ENCODE peak calls at places on chromosomes 12 and 14, in seven cellular contexts. One of them, this sample, is unnamed.

GRCh38 chr12:114209852-114210251 is 196.1 kb downstream of the TBX5 start:
- DNase-seq in mesendoderm: no peak
- DNase-seq in IMR-90: no peak
- DNase-seq in H1: no peak
- DNase-seq in H9: no peak
- DNase-seq in mesenchymal stem cell: no peak
- DNase-seq in trophoblast cell: no peak
- DNase-seq in this sample: no peak

GRCh38 chr12:88931598-88931997 is 351.3 kb upstream of the KITLG start:
- DNase-seq in H1: no peak
- DNase-seq in trophoblast cell: no peak
- DNase-seq in H9: no peak
- DNase-seq in mesenchymal stem cell: no peak
- DNase-seq in mesendoderm: peak
- DNase-seq in IMR-90: no peak
- DNase-seq in this sample: no peak

GRCh38 chr12:69059465-69060457 is 126.8 kb upstream of the CPM start:
- DNase-seq in mesendoderm: peak
- DNase-seq in trophoblast cell: peak
- DNase-seq in IMR-90: peak
- DNase-seq in H9: no peak
- DNase-seq in mesenchymal stem cell: peak
- DNase-seq in H1: no peak
- DNase-seq in this sample: no peak

GRCh38 chr14:96567289-96567899 is 65.2 kb downstream of the PAPOLA start:
- DNase-seq in mesenchymal stem cell: peak
- DNase-seq in H1: no peak
- DNase-seq in trophoblast cell: no peak
- DNase-seq in H9: no peak
- DNase-seq in IMR-90: peak
- DNase-seq in mesendoderm: peak
- DNase-seq in this sample: no peak

GRCh38 chr12:47903151-47903611 is 1.6 kb downstream of the VDR start:
- DNase-seq in trophoblast cell: no peak
- DNase-seq in mesendoderm: no peak
- DNase-seq in H1: no peak
- DNase-seq in mesenchymal stem cell: peak
- DNase-seq in IMR-90: peak
- DNase-seq in H9: no peak
- DNase-seq in this sample: no peak

GRCh38 chr14:93969082-93969828 is 7.1 kb downstream of the ASB2 start:
- DNase-seq in H1: no peak
- DNase-seq in IMR-90: no peak
- DNase-seq in mesendoderm: no peak
- DNase-seq in trophoblast cell: no peak
- DNase-seq in mesenchymal stem cell: no peak
- DNase-seq in H9: no peak
- DNase-seq in this sample: no peak

GRCh38 chr14:93706360-93706955 is 81.8 kb downstream of the PRIMA1 start:
- DNase-seq in mesenchymal stem cell: no peak
- DNase-seq in H1: no peak
- DNase-seq in mesendoderm: no peak
- DNase-seq in trophoblast cell: no peak
- DNase-seq in H9: no peak
- DNase-seq in IMR-90: no peak
- DNase-seq in this sample: no peak

GRCh38 chr12:30304528-30304927 is 391.1 kb downstream of the IPO8 start:
- DNase-seq in H9: no peak
- DNase-seq in mesenchymal stem cell: no peak
- DNase-seq in trophoblast cell: no peak
- DNase-seq in H1: no peak
- DNase-seq in mesendoderm: peak
- DNase-seq in IMR-90: no peak
- DNase-seq in this sample: no peak

GRCh38 chr12:752673-753400 is 458 bp downstream of the WNK1 start:
- DNase-seq in trophoblast cell: peak
- DNase-seq in H1: peak
- DNase-seq in IMR-90: peak
- DNase-seq in H9: peak
- DNase-seq in mesendoderm: peak
- DNase-seq in mesenchymal stem cell: peak
- DNase-seq in this sample: no peak

GRCh38 chr14:81517798-81518398 is 15.8 kb downstream of the SEL1L start:
- DNase-seq in mesenchymal stem cell: peak
- DNase-seq in H1: no peak
- DNase-seq in mesendoderm: no peak
- DNase-seq in H9: no peak
- DNase-seq in IMR-90: peak
- DNase-seq in trophoblast cell: no peak
- DNase-seq in this sample: no peak

GRCh38 chr12:67442347-67442841 is 173.2 kb downstream of the CAND1 start:
- DNase-seq in mesenchymal stem cell: no peak
- DNase-seq in H9: no peak
- DNase-seq in IMR-90: no peak
- DNase-seq in trophoblast cell: no peak
- DNase-seq in mesendoderm: no peak
- DNase-seq in H1: no peak
- DNase-seq in this sample: no peak

GRCh38 chr14:65496178-65496993 is 83.9 kb downstream of the FUT8 start:
- DNase-seq in H9: no peak
- DNase-seq in trophoblast cell: no peak
- DNase-seq in H1: no peak
- DNase-seq in mesendoderm: no peak
- DNase-seq in mesenchymal stem cell: peak
- DNase-seq in IMR-90: peak
- DNase-seq in this sample: no peak

GRCh38 chr12:26696613-26697092 is 136.3 kb downstream of the ITPR2 start:
- DNase-seq in H1: no peak
- DNase-seq in H9: no peak
- DNase-seq in IMR-90: peak
- DNase-seq in mesenchymal stem cell: peak
- DNase-seq in trophoblast cell: peak
- DNase-seq in mesendoderm: no peak
- DNase-seq in this sample: no peak

GRCh38 chr12:124758266-124759200 is 105.1 kb downstream of the SCARB1 start:
- DNase-seq in IMR-90: no peak
- DNase-seq in H1: no peak
- DNase-seq in H9: no peak
- DNase-seq in mesenchymal stem cell: no peak
- DNase-seq in trophoblast cell: no peak
- DNase-seq in mesendoderm: no peak
- DNase-seq in this sample: no peak

GRCh38 chr12:4447151-4447550 is 1.5 kb upstream of the FGF6 start:
- DNase-seq in trophoblast cell: no peak
- DNase-seq in H1: peak
- DNase-seq in mesendoderm: no peak
- DNase-seq in mesenchymal stem cell: no peak
- DNase-seq in IMR-90: no peak
- DNase-seq in H9: no peak
- DNase-seq in this sample: no peak

GRCh38 chr14:67765192-67765834 is 51.1 kb downstream of the ZFYVE26 start:
- DNase-seq in H9: no peak
- DNase-seq in mesendoderm: no peak
- DNase-seq in H1: no peak
- DNase-seq in IMR-90: no peak
- DNase-seq in mesenchymal stem cell: no peak
- DNase-seq in trophoblast cell: peak
- DNase-seq in this sample: no peak

GRCh38 chr12:5317556-5317955 is 114.4 kb upstream of the NTF3 start:
- DNase-seq in H1: no peak
- DNase-seq in trophoblast cell: no peak
- DNase-seq in mesendoderm: no peak
- DNase-seq in mesenchymal stem cell: no peak
- DNase-seq in IMR-90: peak
- DNase-seq in H9: no peak
- DNase-seq in this sample: no peak

GRCh38 chr14:66495214-66496098 is 9.3 kb downstream of the CCDC196 start:
- DNase-seq in mesendoderm: peak
- DNase-seq in H9: peak
- DNase-seq in IMR-90: peak
- DNase-seq in trophoblast cell: no peak
- DNase-seq in H1: no peak
- DNase-seq in mesenchymal stem cell: peak
- DNase-seq in this sample: peak

GRCh38 chr14:53710615-53711014 is 246.0 kb downstream of the BMP4 start:
- DNase-seq in H1: no peak
- DNase-seq in IMR-90: no peak
- DNase-seq in mesenchymal stem cell: no peak
- DNase-seq in trophoblast cell: no peak
- DNase-seq in H9: no peak
- DNase-seq in mesendoderm: no peak
- DNase-seq in this sample: no peak

GRCh38 chr14:96117101-96117897 is 78.1 kb downstream of the C14orf132 start:
- DNase-seq in mesendoderm: no peak
- DNase-seq in H9: no peak
- DNase-seq in H1: no peak
- DNase-seq in trophoblast cell: peak
- DNase-seq in IMR-90: peak
- DNase-seq in mesenchymal stem cell: no peak
- DNase-seq in this sample: no peak

GRCh38 chr12:124837958-124838803 is 25.5 kb downstream of the SCARB1 start:
- DNase-seq in mesendoderm: peak
- DNase-seq in H9: no peak
- DNase-seq in H1: no peak
- DNase-seq in IMR-90: peak
- DNase-seq in trophoblast cell: peak
- DNase-seq in mesenchymal stem cell: peak
- DNase-seq in this sample: no peak

GRCh38 chr12:53798575-53798974 is 46.8 kb upstream of the CISTR start:
- DNase-seq in H9: no peak
- DNase-seq in mesendoderm: no peak
- DNase-seq in trophoblast cell: no peak
- DNase-seq in H1: no peak
- DNase-seq in IMR-90: no peak
- DNase-seq in mesenchymal stem cell: no peak
- DNase-seq in this sample: no peak

DNA sequence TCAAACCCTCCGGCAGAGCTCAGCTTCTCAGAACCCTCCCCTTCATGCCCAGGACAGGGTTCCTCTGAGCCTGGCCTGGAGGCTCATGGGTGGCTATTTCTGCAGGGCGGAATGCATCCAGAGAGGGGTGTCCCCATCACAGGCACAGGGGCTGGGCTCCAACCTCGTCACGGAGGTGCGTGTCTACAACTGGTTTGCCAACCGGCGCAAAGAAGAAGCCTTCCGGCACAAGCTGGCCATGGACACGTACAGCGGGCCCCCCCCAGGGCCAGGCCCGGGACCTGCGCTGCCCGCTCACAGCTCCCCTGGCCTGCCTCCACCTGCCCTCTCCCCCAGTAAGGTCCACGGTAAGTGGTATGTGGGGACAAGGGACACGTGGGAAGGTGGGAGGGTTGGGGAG is 15.7 kb downstream of the HNF1A start:
- DNase-seq in mesendoderm: no peak
- DNase-seq in H9: no peak
- DNase-seq in H1: no peak
- DNase-seq in trophoblast cell: no peak
- DNase-seq in mesenchymal stem cell: no peak
- DNase-seq in IMR-90: no peak
- DNase-seq in this sample: no peak
- H2BK5ac ChIP-seq in mesendoderm: no peak
- H2BK5ac ChIP-seq in H9: no peak
- H2BK5ac ChIP-seq in H1: no peak
- H2BK5ac ChIP-seq in trophoblast cell: no peak
- H2BK5ac ChIP-seq in mesenchymal stem cell: no peak
- H2BK5ac ChIP-seq in IMR-90: no peak
- H2BK5ac ChIP-seq in this sample: no peak

DNA sequence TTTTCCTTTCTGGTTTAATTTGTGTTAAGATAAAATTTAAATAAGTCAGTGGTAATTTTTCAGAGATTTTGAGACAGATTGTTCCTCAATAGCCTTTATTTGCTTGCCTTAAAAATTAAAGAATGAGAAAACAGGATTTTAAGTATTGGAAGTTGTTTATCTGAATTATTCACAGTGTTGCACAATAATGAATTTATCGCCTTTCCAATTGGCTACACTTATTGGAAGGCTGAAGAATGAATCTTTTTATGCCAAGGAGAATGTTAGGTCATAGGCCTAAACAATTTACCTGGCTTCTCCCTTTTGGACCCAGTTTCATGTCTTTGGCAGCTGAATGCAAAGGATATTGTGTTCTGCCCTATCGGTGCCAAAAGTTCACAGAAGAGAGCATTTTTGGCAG is 250.2 kb downstream of the NPAS3 start:
- DNase-seq in mesenchymal stem cell: no peak
- DNase-seq in trophoblast cell: no peak
- DNase-seq in mesendoderm: no peak
- DNase-seq in IMR-90: no peak
- DNase-seq in H1: no peak
- DNase-seq in H9: no peak
- DNase-seq in this sample: no peak
- H3K9ac ChIP-seq in mesenchymal stem cell: no peak
- H3K9ac ChIP-seq in trophoblast cell: no peak
- H3K9ac ChIP-seq in mesendoderm: no peak
- H3K9ac ChIP-seq in IMR-90: no peak
- H3K9ac ChIP-seq in H1: no peak
- H3K9ac ChIP-seq in H9: no peak
- H3K9ac ChIP-seq in this sample: no peak

DNA sequence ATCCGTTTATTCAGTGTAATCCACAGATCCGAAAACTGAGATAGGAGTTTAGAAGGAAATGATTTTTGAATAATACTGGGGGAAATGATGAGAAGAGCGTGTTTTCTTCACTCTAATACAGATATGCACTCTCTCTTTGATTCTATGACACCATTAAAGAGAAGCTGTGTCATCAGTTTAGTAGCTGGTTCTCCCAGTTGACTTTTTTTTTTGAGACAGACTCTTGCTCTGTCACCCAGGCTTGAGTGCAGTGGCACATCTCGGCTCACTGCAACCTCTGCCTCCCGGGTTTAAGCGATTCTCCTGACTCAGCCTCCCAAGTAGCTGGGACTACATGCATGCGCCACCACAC is 48.4 kb upstream of the EML1 start:
- DNase-seq in mesenchymal stem cell: peak
- DNase-seq in H9: no peak
- DNase-seq in mesendoderm: no peak
- DNase-seq in IMR-90: no peak
- DNase-seq in trophoblast cell: no peak
- DNase-seq in H1: no peak
- DNase-seq in this sample: no peak
- H2BK120ac ChIP-seq in mesenchymal stem cell: no peak
- H2BK120ac ChIP-seq in H9: no peak
- H2BK120ac ChIP-seq in mesendoderm: no peak
- H2BK120ac ChIP-seq in IMR-90: peak
- H2BK120ac ChIP-seq in trophoblast cell: no peak
- H2BK120ac ChIP-seq in H1: no peak
- H2BK120ac ChIP-seq in this sample: no peak

GRCh38 chr12:115542656-115543055 is 734.8 kb downstream of the MED13L start:
- DNase-seq in IMR-90: no peak
- DNase-seq in mesendoderm: no peak
- DNase-seq in H1: no peak
- DNase-seq in mesenchymal stem cell: no peak
- DNase-seq in trophoblast cell: no peak
- DNase-seq in H9: no peak
- DNase-seq in this sample: no peak

GRCh38 chr12:115541891-115542361 is 735.6 kb downstream of the MED13L start:
- DNase-seq in mesendoderm: no peak
- DNase-seq in IMR-90: no peak
- DNase-seq in H9: no peak
- DNase-seq in mesenchymal stem cell: no peak
- DNase-seq in trophoblast cell: no peak
- DNase-seq in H1: no peak
- DNase-seq in this sample: no peak

GRCh38 chr12:115543269-115543668 is 734.2 kb downstream of the MED13L start:
- DNase-seq in trophoblast cell: no peak
- DNase-seq in mesendoderm: no peak
- DNase-seq in H9: no peak
- DNase-seq in IMR-90: peak
- DNase-seq in H1: no peak
- DNase-seq in mesenchymal stem cell: peak
- DNase-seq in this sample: no peak
- H2BK5ac ChIP-seq in trophoblast cell: no peak
- H2BK5ac ChIP-seq in mesendoderm: no peak
- H2BK5ac ChIP-seq in H9: no peak
- H2BK5ac ChIP-seq in IMR-90: no peak
- H2BK5ac ChIP-seq in H1: no peak
- H2BK5ac ChIP-seq in mesenchymal stem cell: no peak
- H2BK5ac ChIP-seq in this sample: no peak

This sample was measured in neuronal stem cell.